ENCODE peak calls at places on chromosomes 5 and 9, in ten cellular contexts. Y, O, B, X, L, H, F, R, I and M are unnamed samples. For H3K4me1, the result is how much of the 10 kb centered on the place peaks cover.

GRCh38 chr9:103804077-103804735 is 289.9 kb upstream of the SMC2 start:
- DNase-seq in Y (peak), O (no peak), B (no peak), X (no peak), L (no peak), H (no peak), F (no peak), R (no peak), I (no peak), M (no peak)

GRCh38 chr5:170523129-170523497 is 19.3 kb downstream of the KCNIP1 start:
- DNase-seq in Y (no peak), O (no peak), B (no peak), X (no peak), L (no peak), H (no peak), F (no peak), R (no peak), I (no peak), M (no peak)

GRCh38 chr9:4904322-4905134 is 80.5 kb upstream of the JAK2 start:
- DNase-seq in Y (no peak), O (no peak), B (peak), X (no peak), L (no peak), H (no peak), F (no peak), R (no peak), I (no peak), M (no peak)

GRCh38 chr5:143400541-143401252 is 2.8 kb downstream of the NR3C1 start:
- DNase-seq in Y (no peak), O (no peak), B (peak), X (no peak), L (no peak), H (no peak), F (no peak), R (no peak), I (peak), M (no peak)

GRCh38 chr5:179558912-179559279 is 8.5 kb downstream of the RUFY1 start:
- DNase-seq in Y (peak), O (no peak), B (peak), X (peak), L (no peak), H (no peak), F (peak), R (peak), I (no peak), M (no peak)

GRCh38 chr5:167294861-167295685 is 996.4 kb upstream of the WWC1 start:
- DNase-seq in Y (peak), O (peak), B (peak), X (no peak), L (no peak), H (no peak), F (peak), R (no peak), I (no peak), M (no peak)

GRCh38 chr5:74446673-74447337 is 193.7 kb downstream of the ENC1 start:
- DNase-seq in Y (no peak), O (no peak), B (no peak), X (no peak), L (no peak), H (peak), F (no peak), R (no peak), I (no peak), M (no peak)

GRCh38 chr5:138967806-138968448 is 92.8 kb upstream of the LRRTM2 start:
- DNase-seq in Y (no peak), O (peak), B (peak), X (peak), L (no peak), H (peak), F (peak), R (peak), I (no peak), M (no peak)

GRCh38 chr5:140246378-140247122 is 56.4 kb downstream of the PFDN1 start:
- DNase-seq in Y (no peak), O (no peak), B (peak), X (peak), L (peak), H (peak), F (no peak), R (no peak), I (no peak), M (no peak)

GRCh38 chr9:30944741-30945280 is 1439.6 kb upstream of the ACO1 start:
- DNase-seq in Y (no peak), O (no peak), B (no peak), X (no peak), L (no peak), H (no peak), F (no peak), R (no peak), I (no peak), M (no peak)

GRCh38 chr5:151684690-151685361 is 1.9 kb downstream of the SPARC start:
- DNase-seq in Y (no peak), O (no peak), B (peak), X (peak), L (peak), H (peak), F (peak), R (no peak), I (peak), M (no peak)

GRCh38 chr5:100872409-100873190 is 30.5 kb downstream of the ST8SIA4 start:
- DNase-seq in Y (no peak), O (no peak), B (no peak), X (no peak), L (no peak), H (no peak), F (no peak), R (no peak), I (no peak), M (no peak)

GRCh38 chr5:139788294-139788875 is 7.2 kb upstream of the PSD2 start:
- DNase-seq in Y (no peak), O (no peak), B (no peak), X (peak), L (no peak), H (no peak), F (no peak), R (no peak), I (peak), M (no peak)

GRCh38 chr9:132266017-132266416 is 88.8 kb downstream of the SETX start:
- DNase-seq in Y (no peak), O (no peak), B (no peak), X (no peak), L (no peak), H (no peak), F (no peak), R (no peak), I (no peak), M (no peak)

GRCh38 chr5:37774912-37775483 is 64.8 kb downstream of the GDNF start:
- DNase-seq in Y (peak), O (peak), B (peak), X (no peak), L (no peak), H (no peak), F (no peak), R (no peak), I (no peak), M (no peak)

GRCh38 chr9:92100237-92100911 is 14.8 kb downstream of the SPTLC1 start:
- DNase-seq in Y (peak), O (peak), B (peak), X (no peak), L (no peak), H (no peak), F (no peak), R (no peak), I (no peak), M (no peak)

GRCh38 chr9:89954229-89954628 is 349.4 kb downstream of the GADD45G start:
- DNase-seq in Y (no peak), O (no peak), B (no peak), X (no peak), L (no peak), H (no peak), F (no peak), R (no peak), I (no peak), M (no peak)

GRCh38 chr5:33806736-33807442 is 84.9 kb downstream of the ADAMTS12 start:
- DNase-seq in Y (no peak), O (no peak), B (peak), X (no peak), L (no peak), H (no peak), F (no peak), R (no peak), I (no peak), M (no peak)

GRCh38 chr5:130885027-130885426 is 280.0 kb downstream of the HINT1 start:
- DNase-seq in Y (no peak), O (no peak), B (no peak), X (no peak), L (no peak), H (no peak), F (peak), R (no peak), I (no peak), M (no peak)

GRCh38 chr5:162372265-162372664 is 304.7 kb downstream of the GABRG2 start:
- DNase-seq in Y (no peak), O (no peak), B (no peak), X (no peak), L (no peak), H (no peak), F (no peak), R (no peak), I (no peak), M (no peak)

GRCh38 chr5:168307022-168307421 is 15.6 kb downstream of the WWC1 start:
- DNase-seq in Y (no peak), O (no peak), B (no peak), X (no peak), L (no peak), H (no peak), F (no peak), R (no peak), I (no peak), M (no peak)

GRCh38 chr5:4054092-4054491 is 458.5 kb downstream of the IRX1 start:
- DNase-seq in Y (no peak), O (no peak), B (no peak), X (no peak), L (no peak), H (peak), F (no peak), R (no peak), I (no peak), M (no peak)

GRCh38 chr5:135426102-135427082 is 20.8 kb downstream of the DCANP1 start:
- DNase-seq in Y (peak), O (peak), B (peak), X (no peak), L (no peak), H (no peak), F (no peak), R (no peak), I (no peak), M (no peak)

GRCh38 chr5:143714629-143715028 is 97.3 kb upstream of the HMHB1 start:
- DNase-seq in Y (no peak), O (no peak), B (peak), X (no peak), L (no peak), H (no peak), F (no peak), R (peak), I (no peak), M (no peak)

GRCh38 chr5:109989161-109989560 is 299.4 kb downstream of the MAN2A1 start:
- DNase-seq in Y (no peak), O (no peak), B (no peak), X (no peak), L (no peak), H (no peak), F (no peak), R (no peak), I (no peak), M (no peak)

GRCh38 chr9:124357591-124358361 is 57.5 kb downstream of the PSMB7 start:
- DNase-seq in Y (no peak), O (no peak), B (no peak), X (no peak), L (no peak), H (no peak), F (no peak), R (peak), I (no peak), M (no peak)
- TF ChIP-seq POLR2A in Y (no peak), O (no peak), B (no peak), X (no peak), L (no peak), H (no peak), F (no peak), R (no peak), I (no peak), M (no peak)

GRCh38 chr9:123825337-123825736 is 104.6 kb downstream of the DENND1A start:
- DNase-seq in Y (peak), O (no peak), B (peak), X (no peak), L (no peak), H (no peak), F (no peak), R (no peak), I (no peak), M (no peak)

GRCh38 chr9:123828449-123828848 is 101.5 kb downstream of the DENND1A start:
- DNase-seq in Y (no peak), O (no peak), B (no peak), X (no peak), L (no peak), H (no peak), F (no peak), R (no peak), I (no peak), M (no peak)

GRCh38 chr9:123820139-123820538 is 109.8 kb downstream of the DENND1A start:
- DNase-seq in Y (no peak), O (no peak), B (no peak), X (no peak), L (no peak), H (no peak), F (no peak), R (no peak), I (no peak), M (no peak)

GRCh38 chr9:123823194-123823947 is 106.6 kb downstream of the DENND1A start:
- DNase-seq in Y (no peak), O (no peak), B (no peak), X (no peak), L (no peak), H (no peak), F (no peak), R (no peak), I (no peak), M (no peak)
- H3K4me1 ChIP-seq in Y (under half), O (under half), B (under half), X (under half), L (under half), H (under half), F (under half), R (under half), I (under half), M (under half)

GRCh38 chr9:87390361-87390760 is 107.3 kb upstream of the DAPK1 start:
- DNase-seq in Y (no peak), O (no peak), B (no peak), X (no peak), L (no peak), H (no peak), F (no peak), R (no peak), I (no peak), M (no peak)

GRCh38 chr9:87386490-87386889 is 111.2 kb upstream of the DAPK1 start:
- DNase-seq in Y (no peak), O (no peak), B (no peak), X (no peak), L (no peak), H (no peak), F (no peak), R (no peak), I (no peak), M (no peak)

GRCh38 chr9:87383341-87384150 is 114.1 kb upstream of the DAPK1 start:
- DNase-seq in Y (no peak), O (no peak), B (no peak), X (no peak), L (no peak), H (no peak), F (no peak), R (no peak), I (no peak), M (no peak)

GRCh38 chr9:87389936-87390335 is 107.7 kb upstream of the DAPK1 start:
- DNase-seq in Y (no peak), O (no peak), B (no peak), X (no peak), L (no peak), H (no peak), F (no peak), R (no peak), I (no peak), M (no peak)

GRCh38 chr9:87387351-87388055 is 110.2 kb upstream of the DAPK1 start:
- DNase-seq in Y (no peak), O (no peak), B (no peak), X (no peak), L (no peak), H (no peak), F (no peak), R (no peak), I (no peak), M (no peak)
- TF ChIP-seq POLR2A in Y (no peak), O (no peak), B (no peak), X (no peak), L (no peak), H (no peak), F (no peak), R (no peak), I (no peak), M (no peak)

GRCh38 chr5:53039855-53040254 is 50.7 kb downstream of the ITGA2 start:
- DNase-seq in Y (no peak), O (no peak), B (no peak), X (no peak), L (no peak), H (no peak), F (no peak), R (no peak), I (no peak), M (no peak)
- H3K4me1 ChIP-seq in Y (under half), O (under half), B (under half), X (under half), L (under half), H (under half), F (under half), R (under half), I (under half), M (under half)

GRCh38 chr5:178206166-178207101 is 2.1 kb downstream of the HNRNPAB start:
- DNase-seq in Y (no peak), O (no peak), B (peak), X (no peak), L (no peak), H (no peak), F (no peak), R (no peak), I (peak), M (no peak)

GRCh38 chr5:178203670-178204204 is 596 bp upstream of the HNRNPAB start:
- DNase-seq in Y (no peak), O (no peak), B (no peak), X (no peak), L (no peak), H (no peak), F (no peak), R (no peak), I (no peak), M (no peak)

GRCh38 chr5:178205749-178206047 is 1.4 kb downstream of the HNRNPAB start:
- DNase-seq in Y (no peak), O (no peak), B (no peak), X (no peak), L (no peak), H (no peak), F (no peak), R (no peak), I (no peak), M (no peak)

GRCh38 chr5:178204205-178205009 is at the start of gene HNRNPAB:
- DNase-seq in Y (peak), O (peak), B (peak), X (peak), L (peak), H (peak), F (peak), R (peak), I (peak), M (peak)

GRCh38 chr5:178205010-178205748 is 846 bp downstream of the HNRNPAB start:
- DNase-seq in Y (peak), O (no peak), B (peak), X (peak), L (peak), H (peak), F (peak), R (peak), I (peak), M (peak)
- TF ChIP-seq POLR2A in Y (no peak), O (no peak), B (no peak), X (no peak), L (peak), H (no peak), F (peak), R (no peak), I (peak), M (peak)

GRCh38 chr9:128101690-128102089 is 25.8 kb downstream of the PTGES2 start:
- DNase-seq in Y (no peak), O (no peak), B (no peak), X (peak), L (no peak), H (peak), F (no peak), R (no peak), I (peak), M (peak)

GRCh38 chr9:128102196-128102595 is 25.3 kb downstream of the PTGES2 start:
- DNase-seq in Y (no peak), O (no peak), B (no peak), X (peak), L (no peak), H (no peak), F (no peak), R (no peak), I (peak), M (peak)

GRCh38 chr9:128104171-128104618 is 23.3 kb downstream of the PTGES2 start:
- DNase-seq in Y (no peak), O (no peak), B (no peak), X (peak), L (no peak), H (peak), F (peak), R (no peak), I (peak), M (peak)

GRCh38 chr9:128102861-128103588 is 24.5 kb downstream of the PTGES2 start:
- DNase-seq in Y (no peak), O (no peak), B (no peak), X (peak), L (peak), H (peak), F (no peak), R (no peak), I (peak), M (peak)

DNA sequence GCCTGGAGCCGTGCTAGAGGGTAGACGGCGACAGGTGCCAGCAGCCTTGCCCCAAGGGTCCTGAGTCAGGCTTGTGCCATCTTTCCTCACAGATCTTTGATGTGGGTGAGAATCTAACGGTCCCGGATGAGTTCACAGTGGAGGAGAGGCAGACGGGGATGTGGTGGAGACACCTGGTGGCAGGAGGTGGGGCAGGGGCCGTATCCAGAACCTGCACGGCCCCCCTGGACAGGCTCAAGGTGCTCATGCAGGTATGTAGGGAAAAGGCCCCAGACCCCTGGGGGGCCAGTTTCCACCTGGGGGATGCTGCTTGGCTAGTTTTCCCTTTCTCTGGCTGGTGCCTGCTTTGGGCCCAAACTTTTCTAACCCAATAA is 24.0 kb downstream of the PTGES2 start:
- DNase-seq in Y (no peak), O (no peak), B (no peak), X (no peak), L (no peak), H (peak), F (no peak), R (no peak), I (peak), M (no peak)
- H3K4me1 ChIP-seq in Y (under half), O (under half), B (under half), X (under half), L (under half), H (under half), F (under half), R (half or more), I (half or more), M (half or more)

DNA sequence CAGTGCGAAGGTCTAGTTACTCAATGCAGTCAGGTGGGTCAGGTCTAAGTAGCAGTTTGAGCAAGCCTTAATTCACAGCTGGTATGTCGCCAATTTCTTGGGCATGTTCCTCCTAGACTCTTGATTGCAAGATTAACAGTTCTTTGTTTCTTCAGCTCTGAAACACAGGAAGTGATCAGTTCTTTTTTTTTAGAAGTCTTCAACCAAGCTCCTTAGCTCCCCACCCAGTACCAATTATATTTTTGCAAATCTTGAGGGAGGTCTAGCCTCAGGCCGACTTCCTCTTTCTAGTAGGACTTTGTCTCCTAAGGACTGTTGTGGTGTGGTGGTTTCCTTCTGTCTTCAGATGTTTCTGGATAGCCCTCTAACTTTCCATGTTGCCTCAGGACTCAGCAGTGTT is 2054.2 kb downstream of the MAT2B start:
- DNase-seq in Y (no peak), O (no peak), B (no peak), X (no peak), L (no peak), H (no peak), F (no peak), R (no peak), I (no peak), M (no peak)
- TF ChIP-seq POLR2A in Y (no peak), O (no peak), B (no peak), X (no peak), L (no peak), H (no peak), F (no peak), R (no peak), I (no peak), M (no peak)

DNA sequence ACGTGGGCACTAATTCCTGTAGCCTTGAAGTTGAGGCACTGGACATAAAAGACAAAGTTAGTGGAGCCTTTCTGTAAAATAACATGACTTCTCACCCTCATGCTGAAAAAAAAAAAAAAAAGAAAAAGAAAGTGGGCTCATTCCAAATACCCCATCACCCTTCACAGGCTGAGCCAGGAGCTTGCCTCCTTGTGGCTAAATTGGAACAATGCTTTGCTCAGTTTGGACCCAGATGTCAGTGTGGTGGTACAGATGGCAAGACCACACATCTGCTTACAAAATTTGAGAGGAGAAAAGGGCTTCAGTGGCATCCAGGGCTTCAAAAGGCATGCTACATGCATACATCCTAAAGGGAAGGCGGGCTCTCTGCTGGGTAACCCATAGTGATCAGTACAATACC is 342.8 kb downstream of the EBF1 start:
- DNase-seq in Y (no peak), O (no peak), B (no peak), X (no peak), L (no peak), H (no peak), F (no peak), R (no peak), I (no peak), M (no peak)
- H3K4me1 ChIP-seq in Y (under half), O (under half), B (under half), X (under half), L (under half), H (under half), F (under half), R (under half), I (under half), M (under half)